ENCODE peak calls at places on chromosome 2, in eight cellular contexts. P is CD8-positive, alpha-beta T cell; R is pancreas; H is dorsolateral prefrontal cortex; Y is neuronal stem cell; D is HepG2; M is PC-9; B is endodermal cell. A is an unnamed sample.

GRCh38 chr2:70050631-70051425 is 36.4 kb upstream of the PCBP1 start:
- DNase-seq in M (no peak), D (peak), R (no peak), Y (no peak), B (no peak), H (no peak), P (no peak), A (no peak)

GRCh38 chr2:2762898-2763287 is 431.8 kb upstream of the MYT1L start:
- DNase-seq in R (no peak), P (no peak), B (no peak), H (no peak), M (no peak), Y (no peak), D (no peak), A (no peak)

GRCh38 chr2:3449936-3450335 is 69.4 kb downstream of the ADI1 start:
- DNase-seq in R (no peak), Y (no peak), D (no peak), P (no peak), H (no peak), B (peak), M (no peak), A (no peak)

GRCh38 chr2:112216158-112216557 is 38.7 kb downstream of the ZC3H8 start:
- DNase-seq in M (no peak), Y (no peak), D (peak), H (no peak), B (no peak), R (no peak), P (no peak), A (no peak)

GRCh38 chr2:97355887-97356286 is 233.8 kb downstream of the ANKRD36B start:
- DNase-seq in H (no peak), P (no peak), Y (no peak), M (peak), B (peak), D (no peak), R (no peak), A (peak)

GRCh38 chr2:182359027-182360011 is 67.5 kb downstream of the PDE1A start:
- DNase-seq in M (no peak), H (no peak), P (no peak), R (no peak), B (no peak), Y (no peak), D (no peak), A (no peak)

GRCh38 chr2:31239842-31240198 is 5.9 kb downstream of the EHD3 start:
- DNase-seq in Y (no peak), R (no peak), H (peak), M (no peak), D (no peak), P (no peak), B (peak), A (peak)

GRCh38 chr2:156189584-156189983 is 142.9 kb downstream of the NR4A2 start:
- DNase-seq in H (no peak), P (no peak), R (no peak), Y (no peak), B (no peak), M (no peak), D (no peak), A (no peak)

GRCh38 chr2:238784671-238785527 is 63.0 kb upstream of the TWIST2 start:
- DNase-seq in H (peak), P (peak), M (no peak), Y (peak), B (peak), R (peak), D (peak), A (peak)

GRCh38 chr2:72813841-72814240 is 12.0 kb downstream of the EXOC6B start:
- DNase-seq in P (no peak), D (no peak), M (no peak), Y (no peak), H (no peak), B (no peak), R (no peak), A (no peak)

GRCh38 chr2:2932189-2932588 is 445.4 kb downstream of the EIPR1 start:
- DNase-seq in D (no peak), B (peak), Y (no peak), H (no peak), M (no peak), P (no peak), R (no peak), A (no peak)

GRCh38 chr2:201257941-201258665 is 2.2 kb upstream of the CASP8 start:
- DNase-seq in Y (no peak), P (peak), R (peak), D (peak), H (no peak), B (peak), M (peak), A (peak)

GRCh38 chr2:10536569-10537133 is 88.5 kb upstream of the ODC1 start:
- DNase-seq in B (peak), D (no peak), Y (no peak), M (no peak), R (no peak), P (no peak), H (no peak), A (no peak)

GRCh38 chr2:42758751-42759150 is 5.2 kb downstream of the OXER1 start:
- DNase-seq in M (no peak), R (no peak), H (no peak), P (no peak), D (no peak), Y (no peak), B (no peak), A (no peak)

GRCh38 chr2:67839242-67839641 is 223.6 kb downstream of the C1D start:
- DNase-seq in B (no peak), R (no peak), M (no peak), D (no peak), P (no peak), H (no peak), Y (no peak), A (no peak)

GRCh38 chr2:201108341-201108740 is 7.6 kb upstream of the CFLAR start:
- DNase-seq in D (no peak), P (no peak), B (no peak), H (no peak), M (no peak), Y (no peak), R (no peak), A (no peak)

GRCh38 chr2:172095146-172095904 is 7.4 kb downstream of the DLX2 start:
- DNase-seq in R (peak), D (no peak), P (peak), H (no peak), M (peak), Y (peak), B (peak), A (no peak)
- H3K4me3 ChIP-seq in R (no peak), D (peak), P (peak), H (peak), M (peak), Y (peak), B (peak), A (peak)

DNA sequence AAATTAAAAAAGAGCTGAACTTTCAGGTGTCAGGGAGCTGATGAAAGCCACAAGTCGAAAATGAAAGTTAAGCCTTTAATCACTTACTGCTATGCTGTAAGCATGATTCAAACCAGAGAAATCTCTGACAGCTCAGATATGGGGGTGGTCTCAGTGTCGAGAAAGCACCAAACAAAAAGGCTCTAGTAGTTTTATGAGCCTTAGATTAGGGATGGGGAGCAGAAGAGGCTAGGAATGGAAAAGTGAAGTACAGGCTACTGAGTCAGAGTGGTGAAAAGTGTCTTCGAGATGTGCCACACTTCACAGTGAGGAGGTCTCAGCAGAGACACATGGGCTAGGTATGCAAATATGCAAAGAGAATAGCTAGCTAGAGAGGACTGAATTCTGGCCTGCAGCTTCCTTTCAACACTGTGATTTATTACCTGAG is 482.2 kb downstream of the SPAG16 start:
- DNase-seq in B (no peak), M (no peak), D (no peak), Y (no peak), H (no peak), R (no peak), P (no peak), A (no peak)
- H3K27ac ChIP-seq in B (no peak), M (no peak), D (no peak), Y (no peak), H (no peak), R (no peak), P (no peak), A (no peak)

GRCh38 chr2:230866704-230867561 is 2.2 kb downstream of the ITM2C start:
- DNase-seq in B (peak), D (no peak), P (peak), Y (no peak), H (peak), M (no peak), R (peak), A (no peak)
- H3K4me3 ChIP-seq in B (peak), D (no peak), P (peak), Y (no peak), H (peak), M (no peak), R (no peak), A (no peak)

GRCh38 chr2:130183500-130184373 is 1.7 kb downstream of the MZT2B start:
- DNase-seq in H (peak), B (peak), M (no peak), R (peak), P (no peak), D (peak), Y (peak), A (no peak)
- H3K27ac ChIP-seq in H (peak), B (peak), M (no peak), R (no peak), P (no peak), D (peak), Y (peak), A (no peak)

GRCh38 chr2:237671466-237672173 is 44.2 kb downstream of the LRRFIP1 start:
- DNase-seq in H (no peak), Y (no peak), D (no peak), R (no peak), M (no peak), P (no peak), B (no peak), A (no peak)

GRCh38 chr2:237674731-237675276 is 47.4 kb downstream of the LRRFIP1 start:
- DNase-seq in Y (no peak), M (no peak), B (peak), P (peak), R (peak), H (peak), D (peak), A (peak)

GRCh38 chr2:237675326-237675725 is 47.9 kb downstream of the LRRFIP1 start:
- DNase-seq in D (no peak), B (no peak), R (no peak), M (no peak), Y (no peak), P (no peak), H (no peak), A (no peak)

GRCh38 chr2:237672731-237673129 is 45.3 kb downstream of the LRRFIP1 start:
- DNase-seq in P (no peak), D (no peak), R (no peak), B (no peak), Y (no peak), H (no peak), M (no peak), A (no peak)

GRCh38 chr2:237673130-237673921 is 45.9 kb downstream of the LRRFIP1 start:
- DNase-seq in Y (no peak), R (no peak), D (peak), H (peak), B (peak), P (peak), M (peak), A (peak)
- H3K4me3 ChIP-seq in Y (no peak), R (no peak), D (no peak), H (peak), B (no peak), P (peak), M (peak), A (no peak)